ENCODE peak calls at places on chromosome 7, in five cellular contexts. M is NCI-H146; V is HEK293T; O is activated naive CD4-positive, alpha-beta T cell; A is right lobe of liver. S is an unnamed sample.
A peak's percentile ranks its signal among the peaks of the same experiment; 100 is the strongest.

GRCh38 chr7:156792611-156793010 is 100.4 kb downstream of the LMBR1 start:
- DNase-seq in M (no peak), O (no peak), V (no peak), A (no peak), S (peak; percentile 43)

GRCh38 chr7:151017370-151017952 is 6.8 kb downstream of the ATG9B start:
- DNase-seq in V (no peak), M (no peak), A (no peak), O (no peak), S (no peak)

GRCh38 chr7:28623105-28623730 is 210.9 kb downstream of the CREB5 start:
- DNase-seq in A (no peak), V (no peak), O (no peak), M (no peak), S (no peak)

GRCh38 chr7:130850960-130851359 is 117.0 kb upstream of the KLF14 start:
- DNase-seq in O (no peak), M (no peak), V (no peak), A (no peak), S (no peak)

GRCh38 chr7:151829707-151830106 is 47.2 kb downstream of the PRKAG2 start:
- DNase-seq in A (no peak), O (no peak), V (no peak), M (no peak), S (no peak)

GRCh38 chr7:95405800-95406199 is 9.6 kb upstream of the PON3 start:
- DNase-seq in V (no peak), M (no peak), A (no peak), O (no peak), S (no peak)

GRCh38 chr7:74066626-74067025 is 17.0 kb upstream of the LIMK1 start:
- DNase-seq in V (no peak), O (no peak), A (peak; percentile 33), M (no peak), S (no peak)

GRCh38 chr7:121696954-121697353 is 176.0 kb upstream of the PTPRZ1 start:
- DNase-seq in V (no peak), O (no peak), M (no peak), A (no peak), S (no peak)

GRCh38 chr7:76294344-76295024 is 8.0 kb upstream of the HSPB1 start:
- DNase-seq in O (no peak), A (peak; percentile 95), V (no peak), M (peak; percentile 74), S (peak; percentile 84)

GRCh38 chr7:73966062-73966940 is 61.7 kb upstream of the ELN start:
- DNase-seq in M (no peak), A (peak; percentile 37), V (no peak), O (no peak), S (no peak)

GRCh38 chr7:96949766-96950165 is 55.6 kb upstream of the DLX6 start:
- DNase-seq in A (no peak), V (no peak), O (no peak), M (no peak), S (peak; percentile 8)

GRCh38 chr7:142414135-142414534 is 156.3 kb upstream of the PRSS58 start:
- DNase-seq in O (no peak), V (no peak), M (no peak), A (no peak), S (no peak)

GRCh38 chr7:134421998-134422397 is 36.9 kb downstream of the AKR1B1 start:
- DNase-seq in M (no peak), A (no peak), O (no peak), V (no peak), S (no peak)

GRCh38 chr7:142770720-142771352 is at the start of gene PRSS2:
- DNase-seq in A (no peak), V (no peak), O (no peak), M (no peak), S (no peak)

GRCh38 chr7:138954545-138955475 is 26.4 kb downstream of the KIAA1549 start:
- DNase-seq in M (no peak), O (no peak), A (no peak), V (no peak), S (no peak)

GRCh38 chr7:44141221-44141850 is at the start of gene MYL7:
- DNase-seq in M (no peak), O (no peak), A (no peak), V (no peak), S (no peak)

GRCh38 chr7:103048833-103049232 is 25.8 kb downstream of the FBXL13 start:
- DNase-seq in A (no peak), M (no peak), O (no peak), V (no peak), S (no peak)

GRCh38 chr7:116395125-116395791 is 104.3 kb upstream of the CAV2 start:
- DNase-seq in A (no peak), V (no peak), O (no peak), M (no peak), S (no peak)

GRCh38 chr7:100685049-100685605 is 8.9 kb downstream of the GIGYF1 start:
- DNase-seq in V (peak; percentile 3), O (no peak), M (no peak), A (no peak), S (no peak)

GRCh38 chr7:148915211-148915610 is 31.1 kb upstream of the EZH2 start:
- DNase-seq in V (no peak), A (no peak), M (no peak), O (no peak), S (no peak)

GRCh38 chr7:101921061-101921460 is 103.6 kb downstream of the CUX1 start:
- DNase-seq in M (no peak), V (no peak), A (no peak), O (no peak), S (no peak)

GRCh38 chr7:151243411-151244155 is 4.9 kb downstream of the SMARCD3 start:
- DNase-seq in V (no peak), A (no peak), M (peak; percentile 36), O (peak; percentile 14), S (peak; percentile 39)

GRCh38 chr7:39721919-39722597 is 98.7 kb downstream of the RALA start:
- DNase-seq in V (no peak), M (no peak), O (no peak), A (no peak), S (no peak)

GRCh38 chr7:123716877-123717276 is 31.9 kb downstream of the WASL start:
- DNase-seq in V (no peak), O (no peak), M (no peak), A (no peak), S (no peak)

GRCh38 chr7:92135100-92135429 is 788 bp upstream of the CYP51A1 start:
- DNase-seq in V (peak; percentile 31), O (no peak), M (peak; percentile 61), A (no peak), S (no peak)

GRCh38 chr7:94133460-94133859 is 129.3 kb upstream of the BET1 start:
- DNase-seq in V (no peak), A (no peak), M (no peak), O (no peak), S (no peak)

GRCh38 chr7:81625311-81625651 is 144.6 kb downstream of the HGF start:
- DNase-seq in M (no peak), A (no peak), O (no peak), V (no peak), S (no peak)

GRCh38 chr7:137909042-137909441 is 62.3 kb upstream of the DGKI start:
- DNase-seq in M (no peak), O (no peak), A (no peak), V (no peak), S (no peak)

GRCh38 chr7:8157296-8157695 is 104.7 kb downstream of the ICA1 start:
- DNase-seq in A (no peak), M (no peak), V (no peak), O (no peak), S (no peak)

GRCh38 chr7:1140481-1141104 is 19.4 kb downstream of the ZFAND2A start:
- DNase-seq in A (no peak), M (no peak), V (no peak), O (no peak), S (no peak)

GRCh38 chr7:107998150-107998549 is 4.8 kb downstream of the LAMB1 start:
- DNase-seq in O (no peak), A (no peak), V (no peak), M (no peak), S (no peak)

GRCh38 chr7:152424348-152425108 is 11.3 kb downstream of the KMT2C start:
- DNase-seq in A (no peak), M (no peak), V (no peak), O (no peak), S (no peak)

GRCh38 chr7:152193882-152194281 is 168.4 kb downstream of the GALNT11 start:
- DNase-seq in M (no peak), O (no peak), V (no peak), A (no peak), S (no peak)

GRCh38 chr7:109131141-109131540 is 561.5 kb downstream of the DNAJB9 start:
- DNase-seq in V (no peak), A (no peak), M (no peak), O (no peak), S (no peak)

GRCh38 chr7:531777-532176 is 12.1 kb upstream of the PDGFA start:
- DNase-seq in O (no peak), M (peak; percentile 13), V (no peak), A (no peak), S (no peak)

GRCh38 chr7:148882668-148883232 is 1.3 kb downstream of the EZH2 start:
- DNase-seq in V (no peak), O (no peak), A (no peak), M (peak; percentile 33), S (no peak)

GRCh38 chr7:33725111-33725510 is 180.2 kb upstream of the BMPER start:
- DNase-seq in A (no peak), M (peak; percentile 24), V (no peak), O (no peak), S (no peak)

GRCh38 chr7:26291699-26292538 is at the start of gene SNX10:
- DNase-seq in M (peak; percentile 79), A (peak; percentile 84), O (peak; percentile 65), V (peak; percentile 72), S (peak; percentile 74)

GRCh38 chr7:3095046-3095445 is 51.4 kb upstream of the CARD11 start:
- DNase-seq in O (peak; percentile 28), A (no peak), M (no peak), V (no peak), S (no peak)